ENCODE peak calls at places on chromosomes 4 and X, in five cellular contexts. N is OCI-LY7, R is mucosa of descending colon, F is lung, P is tibial nerve. U is an unnamed sample. For H3K36me3, the result is how much of the 10 kb centered on the place peaks cover.

GRCh38 chr4:113435893-113436292 is 325.6 kb downstream of the CAMK2D start:
- DNase-seq in N (no peak), R (no peak), F (no peak), P (peak), U (no peak)

GRCh38 chr4:84920591-84920990 is 45.9 kb downstream of the WDFY3 start:
- DNase-seq in N (no peak), R (no peak), F (no peak), P (no peak), U (no peak)

GRCh38 chr4:185657191-185657590 is 121.9 kb upstream of the PDLIM3 start:
- DNase-seq in N (no peak), R (no peak), F (no peak), P (no peak), U (no peak)

GRCh38 chr4:69995526-69996016 is at the start of gene STATH:
- DNase-seq in N (no peak), R (no peak), F (no peak), P (no peak), U (no peak)

GRCh38 chr4:39642885-39643550 is 4.4 kb upstream of the SMIM14 start:
- DNase-seq in N (no peak), R (no peak), F (no peak), P (no peak), U (no peak)

GRCh38 chr4:3517731-3518510 is 14.3 kb downstream of the LRPAP1 start:
- DNase-seq in N (no peak), R (peak), F (no peak), P (no peak), U (no peak)

GRCh38 chr4:15344041-15344440 is 83.8 kb upstream of the C1QTNF7 start:
- DNase-seq in N (no peak), R (no peak), F (no peak), P (no peak), U (no peak)

GRCh38 chrX:136759968-136760367 is 20.8 kb downstream of the ARHGEF6 start:
- DNase-seq in N (peak), R (no peak), F (no peak), P (no peak), U (no peak)

GRCh38 chr4:142534994-142535393 is 311.1 kb downstream of the INPP4B start:
- DNase-seq in N (no peak), R (no peak), F (no peak), P (no peak), U (no peak)

GRCh38 chr4:84837751-84838150 is 128.7 kb downstream of the WDFY3 start:
- DNase-seq in N (no peak), R (no peak), F (no peak), P (no peak), U (no peak)

GRCh38 chrX:41447897-41448296 is 754 bp downstream of the NYX start:
- DNase-seq in N (no peak), R (no peak), F (no peak), P (no peak), U (no peak)

GRCh38 chr4:107037188-107037587 is 1.1 kb upstream of the DKK2 start:
- DNase-seq in N (no peak), R (no peak), F (no peak), P (peak), U (no peak)

GRCh38 chrX:49192722-49193328 is 6.7 kb upstream of the PRICKLE3 start:
- DNase-seq in N (peak), R (no peak), F (no peak), P (no peak), U (no peak)

GRCh38 chr4:184282251-184282713 is 64.6 kb upstream of the ENPP6 start:
- DNase-seq in N (peak), R (peak), F (peak), P (no peak), U (peak)

GRCh38 chr4:66736593-66736992 is 808.7 kb downstream of the CENPC start:
- DNase-seq in N (no peak), R (no peak), F (no peak), P (no peak), U (no peak)

GRCh38 chrX:11449613-11450012 is 156.4 kb downstream of the AMELX start:
- DNase-seq in N (no peak), R (no peak), F (no peak), P (no peak), U (no peak)

GRCh38 chrX:101462892-101463291 is 22.4 kb upstream of the ARMCX4 start:
- DNase-seq in N (peak), R (no peak), F (peak), P (no peak), U (no peak)

GRCh38 chr4:52659016-52659721 is at the start of gene USP46:
- DNase-seq in N (peak), R (peak), F (peak), P (peak), U (peak)

GRCh38 chr4:124936427-124936826 is 223.9 kb upstream of the ANKRD50 start:
- DNase-seq in N (no peak), R (no peak), F (peak), P (no peak), U (no peak)

GRCh38 chr4:175054980-175055379 is 136.8 kb downstream of the ADAM29 start:
- DNase-seq in N (peak), R (no peak), F (no peak), P (no peak), U (no peak)

GRCh38 chrX:151970661-151971060 is 3.8 kb downstream of the GABRE start:
- DNase-seq in N (no peak), R (peak), F (peak), P (peak), U (no peak)

GRCh38 chr4:124322234-124322831 is 390.2 kb downstream of the ANKRD50 start:
- DNase-seq in N (peak), R (no peak), F (no peak), P (no peak), U (no peak)

GRCh38 chr4:19803406-19803805 is 448.3 kb upstream of the SLIT2 start:
- DNase-seq in N (no peak), R (no peak), F (no peak), P (no peak), U (no peak)

GRCh38 chrX:149010026-149010898 is 494.8 kb downstream of the IDS start:
- DNase-seq in N (no peak), R (no peak), F (no peak), P (no peak), U (no peak)

GRCh38 chrX:138759217-138759943 is 47.9 kb upstream of the FGF13 start:
- DNase-seq in N (no peak), R (no peak), F (no peak), P (no peak), U (no peak)

GRCh38 chrX:3743821-3744439 is 30.5 kb upstream of the PRKX start:
- DNase-seq in N (no peak), R (no peak), F (no peak), P (no peak), U (no peak)

GRCh38 chr4:101961144-101961543 is 170.6 kb downstream of the BANK1 start:
- DNase-seq in N (no peak), R (no peak), F (no peak), P (no peak), U (no peak)

GRCh38 chrX:5236096-5236495 is 992.6 kb downstream of the NLGN4X start:
- DNase-seq in N (peak), R (no peak), F (no peak), P (no peak), U (no peak)

GRCh38 chrX:136627381-136627780 is 20.6 kb upstream of the CD40LG start:
- DNase-seq in N (no peak), R (no peak), F (no peak), P (no peak), U (no peak)

GRCh38 chr4:140426610-140427103 is 791 bp downstream of the CLGN start:
- DNase-seq in N (peak), R (no peak), F (no peak), P (no peak), U (peak)
- TF ChIP-seq CTCF in N (peak), R (no peak), F (no peak), P (no peak), U (peak)

DNA sequence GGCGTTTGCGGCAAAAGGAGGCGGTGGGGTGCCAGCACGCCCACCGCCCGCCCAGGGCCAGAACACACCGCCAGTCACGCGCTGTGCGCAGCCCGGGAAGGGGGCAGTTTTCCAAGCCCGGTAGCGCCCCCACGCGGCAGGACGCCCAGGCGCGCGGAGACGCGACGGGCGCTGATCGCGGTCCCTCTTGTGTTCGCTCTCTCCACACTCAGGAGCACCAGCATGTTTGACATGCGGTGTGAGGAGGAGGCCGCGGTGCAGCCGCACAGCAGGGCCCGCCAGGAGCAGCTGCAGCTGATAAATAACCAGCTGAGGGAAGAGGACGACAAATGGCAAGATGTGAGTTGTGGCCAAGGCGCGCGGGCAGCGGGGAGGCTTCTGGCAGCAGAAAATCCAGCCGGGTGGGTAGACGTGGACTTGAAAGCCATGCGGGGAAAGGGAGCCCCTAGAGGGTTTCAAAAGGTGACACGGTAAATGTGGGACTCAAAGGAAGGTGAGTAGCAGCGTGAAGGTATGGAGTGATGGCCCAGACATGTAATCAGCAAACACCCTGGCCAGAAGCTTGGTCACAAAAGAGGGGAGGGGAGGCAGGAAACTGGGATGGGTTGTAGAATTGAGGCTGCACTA is 104.1 kb downstream of the PHOX2B start:
- DNase-seq in N (no peak), R (peak), F (peak), P (peak), U (peak)
- H3K4me3 ChIP-seq in N (no peak), R (no peak), F (no peak), P (no peak), U (no peak)

GRCh38 chr4:1985780-1986577 is 22.8 kb downstream of the NELFA start:
- DNase-seq in N (no peak), R (no peak), F (no peak), P (no peak), U (no peak)
- H3K36me3 ChIP-seq in N (half or more), R (under half), F (under half), P (under half), U (under half)

GRCh38 chrX:18875256-18875878 is 108.5 kb downstream of the PHKA2 start:
- DNase-seq in N (no peak), R (no peak), F (no peak), P (no peak), U (no peak)
- TF ChIP-seq CTCF in N (no peak), R (no peak), F (no peak), P (no peak), U (no peak)

GRCh38 chr4:11728165-11728564 is 299.5 kb upstream of the HS3ST1 start:
- DNase-seq in N (no peak), R (no peak), F (no peak), P (no peak), U (no peak)
- H3K4me3 ChIP-seq in N (no peak), R (no peak), F (no peak), P (no peak), U (no peak)

GRCh38 chrX:1390621-1391369 is 1.1 kb downstream of the SLC25A6 start:
- DNase-seq in N (no peak), R (peak), F (no peak), P (no peak), U (no peak)

GRCh38 chrX:1392376-1393130 is 640 bp upstream of the SLC25A6 start:
- DNase-seq in N (peak), R (no peak), F (peak), P (peak), U (no peak)

GRCh38 chrX:1389993-1390285 is 2.0 kb downstream of the SLC25A6 start:
- DNase-seq in N (no peak), R (peak), F (no peak), P (no peak), U (no peak)

GRCh38 chrX:1391707-1392375 is at the start of gene SLC25A6:
- DNase-seq in N (peak), R (peak), F (peak), P (peak), U (peak)

GRCh38 chrX:1391370-1391706 is 575 bp downstream of the SLC25A6 start:
- DNase-seq in N (no peak), R (no peak), F (no peak), P (no peak), U (no peak)
- H3K36me3 ChIP-seq in N (half or more), R (under half), F (under half), P (under half), U (half or more)

GRCh38 chrX:107324493-107325310 is 118.3 kb downstream of the DNAAF6 start:
- DNase-seq in N (peak), R (peak), F (no peak), P (no peak), U (peak)
- TF ChIP-seq CTCF in N (peak), R (no peak), F (no peak), P (no peak), U (peak)

DNA sequence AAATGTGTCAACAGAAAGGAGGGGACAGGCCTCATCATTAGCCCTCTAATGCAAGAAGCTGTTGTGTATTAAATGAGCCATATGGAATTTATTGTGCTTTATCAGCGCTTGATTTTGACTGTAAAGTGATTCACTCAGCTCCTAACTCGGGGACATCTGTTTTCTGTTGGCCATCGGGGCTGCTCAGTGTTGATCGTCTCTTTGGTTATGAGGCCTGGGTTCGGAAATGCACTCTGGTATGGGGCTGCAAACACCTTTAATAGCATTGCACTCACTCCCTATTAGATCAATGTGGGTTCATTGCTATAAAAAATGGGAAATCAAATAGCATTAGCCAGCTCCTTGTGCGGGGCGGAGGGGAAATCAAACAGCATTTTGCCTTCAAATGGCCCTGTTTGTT is 6.4 kb downstream of the ARX start:
- DNase-seq in N (no peak), R (no peak), F (no peak), P (no peak), U (no peak)
- H3K4me3 ChIP-seq in N (no peak), R (no peak), F (no peak), P (no peak), U (no peak)

U was measured in GM06990.